ENCODE peak calls at places on chromosomes 4 and X, in six cellular contexts. One of them, this sample, is unnamed.

GRCh38 chr4:122705035-122705434 is 27.5 kb upstream of the BBS12 start:
- DNase-seq in H1: no peak
- DNase-seq in neuronal stem cell: no peak
- DNase-seq in trophoblast cell: no peak
- DNase-seq in IMR-90: no peak
- DNase-seq in mesenchymal stem cell: no peak
- DNase-seq in this sample: no peak

GRCh38 chr4:146243883-146244277 is 29.5 kb downstream of the REELD1 start:
- DNase-seq in neuronal stem cell: no peak
- DNase-seq in mesenchymal stem cell: no peak
- DNase-seq in trophoblast cell: no peak
- DNase-seq in H1: no peak
- DNase-seq in IMR-90: no peak
- DNase-seq in this sample: no peak

GRCh38 chrX:108304210-108304609 is 134.0 kb downstream of the COL4A6 start:
- DNase-seq in mesenchymal stem cell: peak; percentile 29
- DNase-seq in trophoblast cell: no peak
- DNase-seq in neuronal stem cell: no peak
- DNase-seq in H1: no peak
- DNase-seq in IMR-90: peak; percentile 7
- DNase-seq in this sample: peak; percentile 37

GRCh38 chr4:60619531-60620305 is 580.4 kb upstream of the ADGRL3 start:
- DNase-seq in H1: no peak
- DNase-seq in trophoblast cell: no peak
- DNase-seq in IMR-90: peak; percentile 64
- DNase-seq in neuronal stem cell: no peak
- DNase-seq in mesenchymal stem cell: no peak
- DNase-seq in this sample: no peak

GRCh38 chrX:124338733-124339514 is 6.5 kb downstream of the TEX13D start:
- DNase-seq in trophoblast cell: no peak
- DNase-seq in IMR-90: no peak
- DNase-seq in mesenchymal stem cell: no peak
- DNase-seq in H1: no peak
- DNase-seq in neuronal stem cell: no peak
- DNase-seq in this sample: no peak

GRCh38 chr4:167622481-167623240 is 388.4 kb upstream of the SPOCK3 start:
- DNase-seq in H1: peak; percentile 81
- DNase-seq in IMR-90: peak; percentile 19
- DNase-seq in trophoblast cell: peak; percentile 55
- DNase-seq in neuronal stem cell: peak; percentile 47
- DNase-seq in mesenchymal stem cell: peak; percentile 32
- DNase-seq in this sample: peak; percentile 65

GRCh38 chrX:125778256-125778655 is 387.8 kb downstream of the DCAF12L2 start:
- DNase-seq in IMR-90: no peak
- DNase-seq in trophoblast cell: no peak
- DNase-seq in neuronal stem cell: no peak
- DNase-seq in H1: no peak
- DNase-seq in mesenchymal stem cell: no peak
- DNase-seq in this sample: no peak

GRCh38 chrX:106331606-106332005 is 163.5 kb downstream of the PWWP3B start:
- DNase-seq in trophoblast cell: no peak
- DNase-seq in mesenchymal stem cell: no peak
- DNase-seq in neuronal stem cell: no peak
- DNase-seq in IMR-90: no peak
- DNase-seq in H1: no peak
- DNase-seq in this sample: no peak

GRCh38 chrX:103734125-103734760 is 23.5 kb downstream of the TMEM31 start:
- DNase-seq in mesenchymal stem cell: no peak
- DNase-seq in IMR-90: peak; percentile 24
- DNase-seq in H1: no peak
- DNase-seq in neuronal stem cell: no peak
- DNase-seq in trophoblast cell: peak; percentile 21
- DNase-seq in this sample: no peak

GRCh38 chr4:2931765-2932560 is 31.2 kb downstream of the NOP14 start:
- DNase-seq in trophoblast cell: no peak
- DNase-seq in H1: peak; percentile 72
- DNase-seq in mesenchymal stem cell: no peak
- DNase-seq in IMR-90: no peak
- DNase-seq in neuronal stem cell: no peak
- DNase-seq in this sample: no peak

GRCh38 chr4:150581611-150582010 is 340 bp upstream of the MAB21L2 start:
- DNase-seq in neuronal stem cell: peak; percentile 65
- DNase-seq in H1: peak; percentile 54
- DNase-seq in IMR-90: peak; percentile 94
- DNase-seq in mesenchymal stem cell: peak; percentile 96
- DNase-seq in trophoblast cell: no peak
- DNase-seq in this sample: peak; percentile 87

GRCh38 chr4:140018931-140019618 is 134.9 kb downstream of the MAML3 start:
- DNase-seq in IMR-90: peak; percentile 24
- DNase-seq in neuronal stem cell: no peak
- DNase-seq in H1: no peak
- DNase-seq in trophoblast cell: no peak
- DNase-seq in mesenchymal stem cell: peak; percentile 42
- DNase-seq in this sample: no peak

GRCh38 chrX:129961180-129962083 is 21.0 kb upstream of the BCORL1 start:
- DNase-seq in H1: peak; percentile 72
- DNase-seq in neuronal stem cell: no peak
- DNase-seq in IMR-90: no peak
- DNase-seq in mesenchymal stem cell: peak; percentile 35
- DNase-seq in trophoblast cell: peak; percentile 39
- DNase-seq in this sample: peak; percentile 81

GRCh38 chr4:87171944-87172343 is 48.5 kb downstream of the KLHL8 start:
- DNase-seq in mesenchymal stem cell: no peak
- DNase-seq in trophoblast cell: no peak
- DNase-seq in IMR-90: no peak
- DNase-seq in neuronal stem cell: no peak
- DNase-seq in H1: no peak
- DNase-seq in this sample: no peak

GRCh38 chr4:3254302-3255131 is 5.6 kb downstream of the MSANTD1 start:
- DNase-seq in neuronal stem cell: peak; percentile 9
- DNase-seq in IMR-90: no peak
- DNase-seq in mesenchymal stem cell: no peak
- DNase-seq in trophoblast cell: no peak
- DNase-seq in H1: peak; percentile 40
- DNase-seq in this sample: no peak

GRCh38 chr4:57401586-57401985 is 291.4 kb upstream of the IGFBP7 start:
- DNase-seq in trophoblast cell: no peak
- DNase-seq in IMR-90: no peak
- DNase-seq in neuronal stem cell: no peak
- DNase-seq in mesenchymal stem cell: no peak
- DNase-seq in H1: no peak
- DNase-seq in this sample: no peak

GRCh38 chr4:30854566-30854965 is 134.4 kb downstream of the PCDH7 start:
- DNase-seq in trophoblast cell: no peak
- DNase-seq in mesenchymal stem cell: no peak
- DNase-seq in neuronal stem cell: no peak
- DNase-seq in H1: no peak
- DNase-seq in IMR-90: peak; percentile 27
- DNase-seq in this sample: no peak

GRCh38 chrX:49233887-49234555 is 881 bp upstream of the CACNA1F start:
- DNase-seq in H1: no peak
- DNase-seq in mesenchymal stem cell: no peak
- DNase-seq in neuronal stem cell: no peak
- DNase-seq in trophoblast cell: no peak
- DNase-seq in IMR-90: no peak
- DNase-seq in this sample: no peak

GRCh38 chrX:68415289-68415688 is 18.0 kb downstream of the OPHN1 start:
- DNase-seq in mesenchymal stem cell: no peak
- DNase-seq in IMR-90: peak; percentile 64
- DNase-seq in trophoblast cell: no peak
- DNase-seq in H1: no peak
- DNase-seq in neuronal stem cell: no peak
- DNase-seq in this sample: no peak

GRCh38 chr4:119116925-119117900 is 18.4 kb upstream of the MYOZ2 start:
- DNase-seq in IMR-90: no peak
- DNase-seq in trophoblast cell: no peak
- DNase-seq in mesenchymal stem cell: peak; percentile 61
- DNase-seq in H1: no peak
- DNase-seq in neuronal stem cell: no peak
- DNase-seq in this sample: no peak

GRCh38 chr4:13511101-13511500 is 27.0 kb upstream of the RAB28 start:
- DNase-seq in H1: no peak
- DNase-seq in neuronal stem cell: no peak
- DNase-seq in trophoblast cell: no peak
- DNase-seq in IMR-90: no peak
- DNase-seq in mesenchymal stem cell: peak; percentile 11
- DNase-seq in this sample: no peak

GRCh38 chr4:52968241-52968640 is 106.1 kb downstream of the RASL11B start:
- DNase-seq in neuronal stem cell: no peak
- DNase-seq in IMR-90: no peak
- DNase-seq in trophoblast cell: peak; percentile 79
- DNase-seq in H1: no peak
- DNase-seq in mesenchymal stem cell: no peak
- DNase-seq in this sample: no peak

GRCh38 chr4:181261279-181261678 is 981.9 kb upstream of the TENM3 start:
- DNase-seq in trophoblast cell: no peak
- DNase-seq in mesenchymal stem cell: no peak
- DNase-seq in H1: no peak
- DNase-seq in neuronal stem cell: peak; percentile 53
- DNase-seq in IMR-90: peak; percentile 32
- DNase-seq in this sample: peak; percentile 86

GRCh38 chrX:643911-644303 is 13.3 kb downstream of the SHOX start:
- DNase-seq in mesenchymal stem cell: no peak
- DNase-seq in IMR-90: no peak
- DNase-seq in H1: no peak
- DNase-seq in trophoblast cell: no peak
- DNase-seq in neuronal stem cell: no peak
- DNase-seq in this sample: no peak

GRCh38 chrX:644304-645023 is 13.9 kb downstream of the SHOX start:
- DNase-seq in IMR-90: no peak
- DNase-seq in H1: peak; percentile 70
- DNase-seq in trophoblast cell: no peak
- DNase-seq in neuronal stem cell: no peak
- DNase-seq in mesenchymal stem cell: no peak
- DNase-seq in this sample: no peak

GRCh38 chrX:646228-646495 is 15.6 kb downstream of the SHOX start:
- DNase-seq in H1: no peak
- DNase-seq in neuronal stem cell: no peak
- DNase-seq in IMR-90: no peak
- DNase-seq in mesenchymal stem cell: no peak
- DNase-seq in trophoblast cell: no peak
- DNase-seq in this sample: no peak

GRCh38 chrX:646796-647195 is 16.2 kb downstream of the SHOX start:
- DNase-seq in neuronal stem cell: no peak
- DNase-seq in H1: no peak
- DNase-seq in IMR-90: no peak
- DNase-seq in mesenchymal stem cell: no peak
- DNase-seq in trophoblast cell: no peak
- DNase-seq in this sample: no peak

DNA sequence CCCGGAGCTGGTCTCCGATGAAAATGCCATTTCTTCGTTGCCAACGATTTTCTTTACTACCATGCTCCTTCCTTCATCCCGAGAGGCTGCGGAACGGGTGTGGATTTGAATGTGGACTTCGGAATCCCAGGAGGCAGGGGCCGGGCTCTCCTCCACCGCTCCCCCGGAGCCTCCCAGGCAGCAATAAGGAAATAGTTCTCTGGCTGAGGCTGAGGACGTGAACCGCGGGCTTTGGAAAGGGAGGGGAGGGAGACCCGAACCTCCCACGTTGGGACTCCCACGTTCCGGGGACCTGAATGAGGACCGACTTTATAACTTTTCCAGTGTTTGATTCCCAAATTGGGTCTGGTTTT is 14.4 kb downstream of the SHOX start:
- DNase-seq in trophoblast cell: no peak
- DNase-seq in mesenchymal stem cell: no peak
- DNase-seq in IMR-90: no peak
- DNase-seq in H1: no peak
- DNase-seq in neuronal stem cell: no peak
- DNase-seq in this sample: peak; percentile 37
- H3K4me3 ChIP-seq in trophoblast cell: no peak overlapping the region
- H3K4me3 ChIP-seq in mesenchymal stem cell: no peak overlapping the region
- H3K4me3 ChIP-seq in IMR-90: no peak overlapping the region
- H3K4me3 ChIP-seq in H1: peak overlapping the region; percentile 17
- H3K4me3 ChIP-seq in neuronal stem cell: no peak overlapping the region
- H3K4me3 ChIP-seq in this sample: no peak overlapping the region

DNA sequence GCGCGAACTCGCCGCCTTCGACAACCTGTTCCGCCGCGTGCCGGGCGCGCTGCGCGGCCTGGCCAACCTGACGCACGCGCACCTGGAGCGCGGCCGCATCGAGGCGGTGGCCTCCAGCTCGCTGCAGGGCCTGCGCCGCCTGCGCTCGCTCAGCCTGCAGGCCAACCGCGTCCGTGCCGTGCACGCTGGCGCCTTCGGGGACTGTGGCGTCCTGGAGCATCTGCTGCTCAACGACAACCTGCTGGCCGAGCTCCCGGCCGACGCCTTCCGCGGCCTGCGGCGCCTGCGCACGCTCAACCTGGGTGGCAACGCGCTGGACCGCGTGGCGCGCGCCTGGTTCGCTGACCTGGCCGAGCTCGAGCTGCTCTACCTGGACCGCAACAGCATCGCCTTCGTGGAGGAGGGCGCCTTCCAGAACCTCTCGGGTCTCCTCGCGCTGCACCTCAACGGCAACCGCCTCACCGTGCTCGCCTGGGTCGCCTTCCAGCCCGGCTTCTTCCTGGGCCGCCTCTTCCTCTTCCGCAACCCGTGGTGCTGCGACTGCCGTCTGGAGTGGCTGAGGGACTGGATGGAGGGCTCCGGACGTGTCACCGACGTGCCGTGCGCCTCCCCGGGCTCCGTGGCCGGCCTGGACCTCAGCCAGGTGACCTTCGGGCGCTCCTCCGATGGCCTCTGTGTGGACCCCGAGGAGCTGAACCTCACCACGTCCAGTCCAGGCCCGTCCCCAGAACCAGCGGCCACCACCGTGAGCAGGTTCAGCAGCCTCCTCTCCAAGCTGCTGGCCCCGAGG is 27.0 kb downstream of the NYX start:
- DNase-seq in mesenchymal stem cell: no peak
- DNase-seq in neuronal stem cell: no peak
- DNase-seq in trophoblast cell: no peak
- DNase-seq in H1: no peak
- DNase-seq in IMR-90: no peak
- DNase-seq in this sample: no peak
- H3K4ac ChIP-seq in mesenchymal stem cell: no peak overlapping the region
- H3K4ac ChIP-seq in neuronal stem cell: peak overlapping the region; percentile 99
- H3K4ac ChIP-seq in trophoblast cell: peak overlapping the region; percentile 19
- H3K4ac ChIP-seq in H1: peak overlapping the region; percentile 99
- H3K4ac ChIP-seq in IMR-90: no peak overlapping the region
- H3K4ac ChIP-seq in this sample: peak overlapping the region; percentile 1

DNA sequence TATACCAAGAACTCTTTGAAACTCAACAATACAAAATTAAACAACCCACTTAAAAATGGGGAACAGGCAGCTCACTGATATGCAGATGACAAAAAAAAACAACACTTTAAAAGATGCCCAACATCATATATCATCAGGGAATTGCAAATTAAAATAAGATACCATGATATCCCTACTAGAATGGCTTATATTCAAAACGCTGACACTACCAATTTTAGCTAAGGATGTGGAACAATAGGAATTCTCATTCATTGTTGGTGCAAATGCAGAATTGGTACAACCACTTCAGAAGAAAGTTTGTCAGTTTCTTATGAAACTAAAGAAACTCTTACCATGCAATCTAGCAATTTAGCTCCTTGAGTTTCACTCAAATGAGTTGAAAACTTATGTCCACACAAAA is 259.0 kb upstream of the HS3ST1 start:
- DNase-seq in IMR-90: no peak
- DNase-seq in mesenchymal stem cell: no peak
- DNase-seq in H1: no peak
- DNase-seq in neuronal stem cell: no peak
- DNase-seq in trophoblast cell: no peak
- DNase-seq in this sample: no peak
- H2BK120ac ChIP-seq in IMR-90: no peak overlapping the region
- H2BK120ac ChIP-seq in mesenchymal stem cell: no peak overlapping the region
- H2BK120ac ChIP-seq in H1: no peak overlapping the region
- H2BK120ac ChIP-seq in neuronal stem cell: no peak overlapping the region
- H2BK120ac ChIP-seq in trophoblast cell: no peak overlapping the region
- H2BK120ac ChIP-seq in this sample: no peak overlapping the region

GRCh38 chr4:73669410-73670183 is 49.4 kb upstream of the RASSF6 start:
- DNase-seq in mesenchymal stem cell: no peak
- DNase-seq in trophoblast cell: no peak
- DNase-seq in neuronal stem cell: no peak
- DNase-seq in IMR-90: no peak
- DNase-seq in H1: no peak
- DNase-seq in this sample: no peak
- H3K4me3 ChIP-seq in mesenchymal stem cell: peak overlapping the region; percentile 31
- H3K4me3 ChIP-seq in trophoblast cell: no peak overlapping the region
- H3K4me3 ChIP-seq in neuronal stem cell: no peak overlapping the region
- H3K4me3 ChIP-seq in IMR-90: no peak overlapping the region
- H3K4me3 ChIP-seq in H1: no peak overlapping the region
- H3K4me3 ChIP-seq in this sample: no peak overlapping the region